ENCODE peak calls at places on chromosomes 1 and 21, in six cellular contexts. V is GM12878, Q is tibial artery, B is uterus, C is H9, K is heart left ventricle. L is an unnamed sample.

GRCh38 chr1:204350857-204351573 is 8.7 kb downstream of the PLEKHA6 start:
- DNase-seq in V (no peak), Q (peak; percentile 75), B (peak; percentile 79), C (peak; percentile 95), K (peak; percentile 68), L (peak; percentile 81)

GRCh38 chr1:22643381-22643780 is at the start of gene C1QC:
- DNase-seq in V (no peak), Q (peak; percentile 68), B (no peak), C (no peak), K (peak; percentile 46), L (no peak)

GRCh38 chr1:51690285-51690961 is 73.5 kb downstream of the OSBPL9 start:
- DNase-seq in V (no peak), Q (no peak), B (no peak), C (no peak), K (no peak), L (peak; percentile 92)

GRCh38 chr1:72281637-72282270 is 585 bp downstream of the NEGR1 start:
- DNase-seq in V (no peak), Q (peak; percentile 23), B (no peak), C (no peak), K (no peak), L (peak; percentile 2)

GRCh38 chr1:14681182-14681581 is 82.7 kb downstream of the KAZN start:
- DNase-seq in V (no peak), Q (no peak), B (no peak), C (no peak), K (no peak), L (no peak)

GRCh38 chr21:15140321-15141019 is 75.7 kb upstream of the NRIP1 start:
- DNase-seq in V (no peak), Q (no peak), B (no peak), C (no peak), K (no peak), L (no peak)

GRCh38 chr1:227002531-227003049 is 62.5 kb downstream of the COQ8A start:
- DNase-seq in V (no peak), Q (no peak), B (no peak), C (no peak), K (no peak), L (no peak)

GRCh38 chr1:18463063-18463462 is 17.7 kb upstream of the KLHDC7A start:
- DNase-seq in V (no peak), Q (no peak), B (no peak), C (no peak), K (no peak), L (no peak)

GRCh38 chr1:156479093-156480014 is 21.2 kb downstream of the MEF2D start:
- DNase-seq in V (no peak), Q (no peak), B (no peak), C (no peak), K (peak; percentile 15), L (no peak)

GRCh38 chr1:151024540-151025146 is 11.7 kb upstream of the BNIPL start:
- DNase-seq in V (no peak), Q (peak; percentile 88), B (peak; percentile 80), C (peak; percentile 92), K (peak; percentile 87), L (peak; percentile 62)

GRCh38 chr1:32925360-32926142 is 24.4 kb upstream of the TMEM54 start:
- DNase-seq in V (no peak), Q (no peak), B (peak; percentile 32), C (peak; percentile 55), K (no peak), L (no peak)

GRCh38 chr21:36867506-36867905 is 99.0 kb downstream of the HLCS start:
- DNase-seq in V (no peak), Q (no peak), B (no peak), C (no peak), K (no peak), L (no peak)

GRCh38 chr1:198157241-198157846 is 546 bp downstream of the NEK7 start:
- DNase-seq in V (no peak), Q (peak; percentile 93), B (peak; percentile 90), C (peak; percentile 92), K (peak; percentile 92), L (peak; percentile 97)

GRCh38 chr1:159076753-159077656 is at the start of gene AIM2:
- DNase-seq in V (peak; percentile 97), Q (no peak), B (no peak), C (no peak), K (peak; percentile 32), L (no peak)

GRCh38 chr1:63843884-63844283 is 70.1 kb downstream of the ROR1 start:
- DNase-seq in V (no peak), Q (no peak), B (no peak), C (no peak), K (no peak), L (no peak)

GRCh38 chr1:205914730-205915129 is 28.5 kb downstream of the SLC26A9 start:
- DNase-seq in V (no peak), Q (no peak), B (no peak), C (no peak), K (no peak), L (no peak)

GRCh38 chr21:37452222-37452621 is 85.6 kb downstream of the DYRK1A start:
- DNase-seq in V (no peak), Q (no peak), B (no peak), C (no peak), K (peak; percentile 54), L (peak; percentile 94)

GRCh38 chr1:54363925-54364324 is 42.3 kb downstream of the SSBP3 start:
- DNase-seq in V (no peak), Q (no peak), B (no peak), C (no peak), K (no peak), L (no peak)

GRCh38 chr1:205714190-205714905 is 34.0 kb upstream of the SLC45A3 start:
- DNase-seq in V (no peak), Q (no peak), B (no peak), C (no peak), K (no peak), L (peak; percentile 33)

DNA sequence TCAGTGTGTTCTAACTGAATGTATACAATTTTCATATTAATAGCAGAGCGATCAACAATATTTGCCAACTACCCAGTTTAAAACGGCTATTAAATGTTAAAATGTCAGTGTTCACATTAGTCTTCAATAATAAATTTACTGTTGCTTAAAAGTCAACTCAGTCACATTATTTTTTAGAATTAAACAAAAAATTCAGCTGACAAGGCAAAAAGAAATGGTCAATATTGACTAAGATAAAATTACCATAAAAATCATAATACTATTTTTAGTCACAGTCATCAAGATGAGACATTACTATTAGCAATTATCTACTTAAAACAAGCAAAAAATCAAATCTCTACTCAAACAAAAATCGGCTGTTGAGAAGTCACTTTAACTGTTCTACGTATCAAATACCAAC is 1.5 kb downstream of the ANKRD13C start:
- DNase-seq in V (no peak), Q (no peak), B (no peak), C (no peak), K (no peak), L (no peak)
- H3K4me1 ChIP-seq in V (no peaks in the 10 kb centered on the region), Q (peaks cover 44% of the 10 kb centered on the region), B (no peaks in the 10 kb centered on the region), C (no peaks in the 10 kb centered on the region), K (peaks cover 8% of the 10 kb centered on the region), L (no peaks in the 10 kb centered on the region)

DNA sequence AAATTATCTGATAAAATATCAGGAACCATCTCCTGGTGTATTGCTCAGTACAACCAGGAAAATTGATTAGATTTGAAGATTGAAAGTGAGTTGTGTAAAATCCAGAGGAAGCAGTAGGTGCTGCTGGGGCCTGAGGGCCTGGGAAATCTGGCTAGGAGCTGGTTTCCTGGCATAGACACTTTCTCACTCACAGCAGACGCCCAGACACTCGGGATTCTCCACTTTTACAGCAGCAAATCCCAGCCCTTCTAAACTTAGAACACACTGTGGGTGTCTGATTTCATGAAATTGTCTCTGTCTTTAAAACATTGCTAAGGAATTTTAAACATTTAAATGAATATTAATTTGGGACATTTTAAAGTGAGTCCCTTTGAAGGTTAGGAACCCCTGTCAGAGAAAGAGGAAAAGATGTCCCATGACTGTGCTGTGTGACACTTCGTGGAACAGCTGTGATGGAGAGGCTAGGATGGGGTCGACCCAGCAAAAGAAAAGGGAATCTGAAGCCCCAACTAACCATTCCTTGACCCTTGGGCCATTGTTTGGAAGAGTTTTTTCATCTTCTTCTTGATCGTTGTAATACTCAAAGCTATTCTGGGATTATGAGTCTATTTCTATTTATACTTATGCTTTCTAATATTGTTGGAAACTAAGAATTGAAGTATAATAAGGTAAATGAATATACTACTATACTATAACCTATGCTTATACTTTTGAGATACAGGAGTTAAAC is 49.0 kb upstream of the VAMP3 start:
- DNase-seq in V (no peak), Q (no peak), B (no peak), C (no peak), K (no peak), L (no peak)
- H3K4me1 ChIP-seq in V (no peaks in the 10 kb centered on the region), Q (no peaks in the 10 kb centered on the region), B (no peaks in the 10 kb centered on the region), C (no peaks in the 10 kb centered on the region), K (peaks cover 4% of the 10 kb centered on the region), L (no peaks in the 10 kb centered on the region)

DNA sequence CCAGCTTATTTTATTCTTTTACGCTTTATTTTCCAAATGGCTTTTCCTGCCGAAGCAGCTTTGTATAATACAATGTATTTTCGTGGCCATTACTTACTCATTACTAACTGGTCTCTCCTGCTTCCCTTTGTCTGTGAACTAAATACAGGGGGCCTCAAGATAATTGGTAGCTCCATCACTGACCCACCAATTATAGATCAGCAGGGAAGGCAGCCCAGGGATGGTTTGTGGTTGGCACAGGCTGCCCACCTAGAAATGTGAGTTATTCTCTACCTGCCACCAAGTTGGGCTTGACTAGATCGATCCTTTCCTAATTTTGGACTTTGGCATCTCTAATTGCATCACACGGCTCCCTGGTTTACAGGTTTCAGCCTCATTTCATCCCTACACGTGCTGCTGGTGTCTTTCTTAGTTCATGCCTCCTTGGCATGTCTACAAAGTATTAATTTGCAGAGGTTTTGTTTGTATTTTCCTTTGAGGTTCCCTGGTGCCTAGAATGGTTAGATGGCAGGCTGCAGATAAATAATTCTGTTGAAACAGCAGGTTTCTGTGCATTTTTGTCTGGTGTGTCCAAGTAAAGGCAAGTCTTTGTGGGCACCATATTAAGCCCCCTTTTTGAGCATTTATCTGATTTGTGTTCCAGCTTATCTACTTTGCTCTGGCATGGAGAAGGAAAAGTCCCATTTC is 35.2 kb downstream of the PEX14 start:
- DNase-seq in V (no peak), Q (no peak), B (no peak), C (no peak), K (no peak), L (no peak)
- H3K4me1 ChIP-seq in V (peaks cover 51% of the 10 kb centered on the region), Q (peaks cover 33% of the 10 kb centered on the region), B (peaks cover 8% of the 10 kb centered on the region), C (peaks cover 4% of the 10 kb centered on the region), K (peaks cover 9% of the 10 kb centered on the region), L (peaks cover 24% of the 10 kb centered on the region)

GRCh38 chr1:169779970-169780369 is 14.7 kb downstream of the METTL18 start:
- DNase-seq in V (no peak), Q (no peak), B (no peak), C (no peak), K (no peak), L (peak; percentile 70)

GRCh38 chr1:169782596-169782995 is 12.1 kb downstream of the METTL18 start:
- DNase-seq in V (no peak), Q (no peak), B (no peak), C (no peak), K (no peak), L (no peak)

GRCh38 chr1:169785267-169785666 is 9.4 kb downstream of the METTL18 start:
- DNase-seq in V (no peak), Q (no peak), B (no peak), C (no peak), K (no peak), L (no peak)

GRCh38 chr1:169786974-169787373 is 7.7 kb downstream of the METTL18 start:
- DNase-seq in V (no peak), Q (no peak), B (no peak), C (no peak), K (no peak), L (no peak)

DNA sequence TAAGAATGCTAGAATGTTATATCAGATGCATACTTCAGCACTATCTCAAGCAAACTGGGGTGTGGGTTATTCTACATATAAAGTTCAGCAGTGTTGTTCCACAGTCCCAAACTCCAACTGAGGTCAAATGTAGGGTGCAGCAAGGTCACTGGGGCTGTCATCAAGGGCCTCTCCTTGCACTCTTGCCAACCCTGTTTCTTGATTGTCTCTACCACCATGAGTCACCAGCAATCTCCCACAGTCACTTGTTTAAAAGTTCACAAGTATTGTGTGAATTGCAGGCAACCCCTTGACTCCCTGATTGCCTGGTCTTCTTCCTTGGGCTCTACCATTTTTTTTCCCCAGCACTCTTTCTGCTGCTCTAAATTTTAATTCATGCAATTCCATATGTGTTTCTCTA is 10.6 kb downstream of the METTL18 start:
- DNase-seq in V (no peak), Q (no peak), B (no peak), C (no peak), K (no peak), L (no peak)
- H3K4me1 ChIP-seq in V (no peaks in the 10 kb centered on the region), Q (peaks cover 17% of the 10 kb centered on the region), B (no peaks in the 10 kb centered on the region), C (peaks cover 5% of the 10 kb centered on the region), K (no peaks in the 10 kb centered on the region), L (no peaks in the 10 kb centered on the region)

L was measured in IMR-90.